ENCODE peak calls at places on chromosomes 7 and 10, in eight cellular contexts. One of them, this sample, is unnamed.

GRCh38 chr7:77657427-77658331 is 38.6 kb upstream of the RSBN1L start:
- DNase-seq in tibial artery: no peak
- DNase-seq in PC-3: peak
- DNase-seq in EL: peak
- DNase-seq in GM03348: no peak
- DNase-seq in CD8-positive, alpha-beta T cell: no peak
- DNase-seq in dermis microvascular lymphatic vessel endothelial cell: peak
- DNase-seq in iris pigment epithelial cell: peak
- DNase-seq in this sample: no peak

GRCh38 chr10:47091421-47091820 is 180.2 kb downstream of the PTPN20 start:
- DNase-seq in tibial artery: no peak
- DNase-seq in PC-3: no peak
- DNase-seq in EL: no peak
- DNase-seq in GM03348: no peak
- DNase-seq in CD8-positive, alpha-beta T cell: no peak
- DNase-seq in dermis microvascular lymphatic vessel endothelial cell: no peak
- DNase-seq in iris pigment epithelial cell: no peak
- DNase-seq in this sample: no peak

GRCh38 chr7:135602304-135602703 is 44.6 kb downstream of the NUP205 start:
- DNase-seq in tibial artery: no peak
- DNase-seq in PC-3: no peak
- DNase-seq in EL: no peak
- DNase-seq in GM03348: peak
- DNase-seq in CD8-positive, alpha-beta T cell: no peak
- DNase-seq in dermis microvascular lymphatic vessel endothelial cell: no peak
- DNase-seq in iris pigment epithelial cell: peak
- DNase-seq in this sample: peak

GRCh38 chr7:132547806-132548205 is 28.5 kb downstream of the PLXNA4 start:
- DNase-seq in tibial artery: no peak
- DNase-seq in PC-3: no peak
- DNase-seq in EL: no peak
- DNase-seq in GM03348: no peak
- DNase-seq in CD8-positive, alpha-beta T cell: no peak
- DNase-seq in dermis microvascular lymphatic vessel endothelial cell: no peak
- DNase-seq in iris pigment epithelial cell: no peak
- DNase-seq in this sample: peak

GRCh38 chr7:28018020-28018419 is 162.6 kb downstream of the JAZF1 start:
- DNase-seq in tibial artery: no peak
- DNase-seq in PC-3: no peak
- DNase-seq in EL: peak
- DNase-seq in GM03348: no peak
- DNase-seq in CD8-positive, alpha-beta T cell: no peak
- DNase-seq in dermis microvascular lymphatic vessel endothelial cell: no peak
- DNase-seq in iris pigment epithelial cell: no peak
- DNase-seq in this sample: no peak

GRCh38 chr10:124539935-124540641 is 78.5 kb downstream of the LHPP start:
- DNase-seq in tibial artery: peak
- DNase-seq in PC-3: peak
- DNase-seq in EL: peak
- DNase-seq in GM03348: peak
- DNase-seq in CD8-positive, alpha-beta T cell: peak
- DNase-seq in dermis microvascular lymphatic vessel endothelial cell: peak
- DNase-seq in iris pigment epithelial cell: peak
- DNase-seq in this sample: no peak

GRCh38 chr7:156192921-156193320 is 380.7 kb upstream of the SHH start:
- DNase-seq in tibial artery: no peak
- DNase-seq in PC-3: peak
- DNase-seq in EL: no peak
- DNase-seq in GM03348: no peak
- DNase-seq in CD8-positive, alpha-beta T cell: no peak
- DNase-seq in dermis microvascular lymphatic vessel endothelial cell: no peak
- DNase-seq in iris pigment epithelial cell: peak
- DNase-seq in this sample: no peak

GRCh38 chr7:56175086-56175760 is 59.0 kb upstream of the NUPR2 start:
- DNase-seq in tibial artery: peak
- DNase-seq in PC-3: no peak
- DNase-seq in EL: no peak
- DNase-seq in GM03348: no peak
- DNase-seq in CD8-positive, alpha-beta T cell: no peak
- DNase-seq in dermis microvascular lymphatic vessel endothelial cell: no peak
- DNase-seq in iris pigment epithelial cell: no peak
- DNase-seq in this sample: no peak

GRCh38 chr10:30832727-30833624 is 198.7 kb downstream of the ZNF438 start:
- DNase-seq in tibial artery: no peak
- DNase-seq in PC-3: no peak
- DNase-seq in EL: no peak
- DNase-seq in GM03348: no peak
- DNase-seq in CD8-positive, alpha-beta T cell: no peak
- DNase-seq in dermis microvascular lymphatic vessel endothelial cell: peak
- DNase-seq in iris pigment epithelial cell: no peak
- DNase-seq in this sample: no peak

GRCh38 chr10:6148251-6148691 is 54.5 kb upstream of the PFKFB3 start:
- DNase-seq in tibial artery: no peak
- DNase-seq in PC-3: no peak
- DNase-seq in EL: no peak
- DNase-seq in GM03348: no peak
- DNase-seq in CD8-positive, alpha-beta T cell: no peak
- DNase-seq in dermis microvascular lymphatic vessel endothelial cell: no peak
- DNase-seq in iris pigment epithelial cell: no peak
- DNase-seq in this sample: peak

GRCh38 chr7:45919947-45920542 is 1.0 kb downstream of the IGFBP3 start:
- DNase-seq in tibial artery: no peak
- DNase-seq in PC-3: no peak
- DNase-seq in EL: peak
- DNase-seq in GM03348: peak
- DNase-seq in CD8-positive, alpha-beta T cell: no peak
- DNase-seq in dermis microvascular lymphatic vessel endothelial cell: no peak
- DNase-seq in iris pigment epithelial cell: no peak
- DNase-seq in this sample: peak

GRCh38 chr10:80660736-80661135 is 123.0 kb downstream of the SH2D4B start:
- DNase-seq in tibial artery: peak
- DNase-seq in PC-3: no peak
- DNase-seq in EL: no peak
- DNase-seq in GM03348: no peak
- DNase-seq in CD8-positive, alpha-beta T cell: no peak
- DNase-seq in dermis microvascular lymphatic vessel endothelial cell: no peak
- DNase-seq in iris pigment epithelial cell: no peak
- DNase-seq in this sample: no peak

GRCh38 chr10:114504769-114505579 is 100.7 kb upstream of the AFAP1L2 start:
- DNase-seq in tibial artery: peak
- DNase-seq in PC-3: peak
- DNase-seq in EL: peak
- DNase-seq in GM03348: peak
- DNase-seq in CD8-positive, alpha-beta T cell: no peak
- DNase-seq in dermis microvascular lymphatic vessel endothelial cell: peak
- DNase-seq in iris pigment epithelial cell: peak
- DNase-seq in this sample: peak

GRCh38 chr7:130490888-130491771 is 755 bp upstream of the MEST start:
- DNase-seq in tibial artery: no peak
- DNase-seq in PC-3: no peak
- DNase-seq in EL: peak
- DNase-seq in GM03348: peak
- DNase-seq in CD8-positive, alpha-beta T cell: peak
- DNase-seq in dermis microvascular lymphatic vessel endothelial cell: peak
- DNase-seq in iris pigment epithelial cell: peak
- DNase-seq in this sample: no peak

GRCh38 chr7:35334511-35334910 is 80.6 kb upstream of the TBX20 start:
- DNase-seq in tibial artery: no peak
- DNase-seq in PC-3: peak
- DNase-seq in EL: peak
- DNase-seq in GM03348: no peak
- DNase-seq in CD8-positive, alpha-beta T cell: no peak
- DNase-seq in dermis microvascular lymphatic vessel endothelial cell: no peak
- DNase-seq in iris pigment epithelial cell: peak
- DNase-seq in this sample: no peak

GRCh38 chr10:8235253-8236027 is 181.0 kb downstream of the GATA3 start:
- DNase-seq in tibial artery: no peak
- DNase-seq in PC-3: no peak
- DNase-seq in EL: no peak
- DNase-seq in GM03348: no peak
- DNase-seq in CD8-positive, alpha-beta T cell: no peak
- DNase-seq in dermis microvascular lymphatic vessel endothelial cell: no peak
- DNase-seq in iris pigment epithelial cell: no peak
- DNase-seq in this sample: no peak

GRCh38 chr10:56880541-56880940 is 519.5 kb upstream of the ZWINT start:
- DNase-seq in tibial artery: no peak
- DNase-seq in PC-3: no peak
- DNase-seq in EL: no peak
- DNase-seq in GM03348: no peak
- DNase-seq in CD8-positive, alpha-beta T cell: no peak
- DNase-seq in dermis microvascular lymphatic vessel endothelial cell: no peak
- DNase-seq in iris pigment epithelial cell: no peak
- DNase-seq in this sample: no peak

GRCh38 chr7:128210590-128211570 is 30.2 kb upstream of the LEP start:
- DNase-seq in tibial artery: no peak
- DNase-seq in PC-3: peak
- DNase-seq in EL: no peak
- DNase-seq in GM03348: no peak
- DNase-seq in CD8-positive, alpha-beta T cell: no peak
- DNase-seq in dermis microvascular lymphatic vessel endothelial cell: no peak
- DNase-seq in iris pigment epithelial cell: no peak
- DNase-seq in this sample: no peak

GRCh38 chr7:47725031-47725780 is 143.3 kb upstream of the TNS3 start:
- DNase-seq in tibial artery: no peak
- DNase-seq in PC-3: peak
- DNase-seq in EL: no peak
- DNase-seq in GM03348: no peak
- DNase-seq in CD8-positive, alpha-beta T cell: no peak
- DNase-seq in dermis microvascular lymphatic vessel endothelial cell: peak
- DNase-seq in iris pigment epithelial cell: peak
- DNase-seq in this sample: peak

GRCh38 chr7:108124820-108125219 is 5.3 kb downstream of the LAMB4 start:
- DNase-seq in tibial artery: no peak
- DNase-seq in PC-3: no peak
- DNase-seq in EL: no peak
- DNase-seq in GM03348: peak
- DNase-seq in CD8-positive, alpha-beta T cell: no peak
- DNase-seq in dermis microvascular lymphatic vessel endothelial cell: no peak
- DNase-seq in iris pigment epithelial cell: no peak
- DNase-seq in this sample: no peak

GRCh38 chr7:158369290-158369689 is 218.3 kb downstream of the PTPRN2 start:
- DNase-seq in tibial artery: no peak
- DNase-seq in PC-3: no peak
- DNase-seq in EL: no peak
- DNase-seq in GM03348: no peak
- DNase-seq in CD8-positive, alpha-beta T cell: no peak
- DNase-seq in dermis microvascular lymphatic vessel endothelial cell: no peak
- DNase-seq in iris pigment epithelial cell: no peak
- DNase-seq in this sample: no peak

GRCh38 chr7:70595741-70596574 is 536.0 kb upstream of the GALNT17 start:
- DNase-seq in tibial artery: no peak
- DNase-seq in PC-3: no peak
- DNase-seq in EL: no peak
- DNase-seq in GM03348: peak
- DNase-seq in CD8-positive, alpha-beta T cell: no peak
- DNase-seq in dermis microvascular lymphatic vessel endothelial cell: no peak
- DNase-seq in iris pigment epithelial cell: no peak
- DNase-seq in this sample: no peak

GRCh38 chr10:106999118-106999707 is 165.3 kb downstream of the SORCS1 start:
- DNase-seq in tibial artery: no peak
- DNase-seq in PC-3: no peak
- DNase-seq in EL: no peak
- DNase-seq in GM03348: no peak
- DNase-seq in CD8-positive, alpha-beta T cell: no peak
- DNase-seq in dermis microvascular lymphatic vessel endothelial cell: no peak
- DNase-seq in iris pigment epithelial cell: no peak
- DNase-seq in this sample: no peak

GRCh38 chr10:4677296-4678021 is 148.5 kb upstream of the AKR1E2 start:
- DNase-seq in tibial artery: no peak
- DNase-seq in PC-3: peak
- DNase-seq in EL: no peak
- DNase-seq in GM03348: no peak
- DNase-seq in CD8-positive, alpha-beta T cell: no peak
- DNase-seq in dermis microvascular lymphatic vessel endothelial cell: peak
- DNase-seq in iris pigment epithelial cell: peak
- DNase-seq in this sample: peak

GRCh38 chr7:14457567-14458453 is 444.7 kb downstream of the DGKB start:
- DNase-seq in tibial artery: peak
- DNase-seq in PC-3: peak
- DNase-seq in EL: peak
- DNase-seq in GM03348: peak
- DNase-seq in CD8-positive, alpha-beta T cell: peak
- DNase-seq in dermis microvascular lymphatic vessel endothelial cell: peak
- DNase-seq in iris pigment epithelial cell: peak
- DNase-seq in this sample: peak

GRCh38 chr10:21173433-21173963 is 276.4 kb upstream of the NEBL start:
- DNase-seq in tibial artery: no peak
- DNase-seq in PC-3: no peak
- DNase-seq in EL: no peak
- DNase-seq in GM03348: no peak
- DNase-seq in CD8-positive, alpha-beta T cell: no peak
- DNase-seq in dermis microvascular lymphatic vessel endothelial cell: no peak
- DNase-seq in iris pigment epithelial cell: no peak
- DNase-seq in this sample: no peak

GRCh38 chr7:1236132-1236655 is 3.5 kb downstream of the UNCX start:
- DNase-seq in tibial artery: no peak
- DNase-seq in PC-3: no peak
- DNase-seq in EL: no peak
- DNase-seq in GM03348: no peak
- DNase-seq in CD8-positive, alpha-beta T cell: no peak
- DNase-seq in dermis microvascular lymphatic vessel endothelial cell: no peak
- DNase-seq in iris pigment epithelial cell: no peak
- DNase-seq in this sample: no peak

GRCh38 chr7:94441138-94441537 is 46.4 kb downstream of the COL1A2 start:
- DNase-seq in tibial artery: no peak
- DNase-seq in PC-3: no peak
- DNase-seq in EL: no peak
- DNase-seq in GM03348: no peak
- DNase-seq in CD8-positive, alpha-beta T cell: no peak
- DNase-seq in dermis microvascular lymphatic vessel endothelial cell: no peak
- DNase-seq in iris pigment epithelial cell: no peak
- DNase-seq in this sample: no peak

GRCh38 chr10:78335691-78336401 is 302.2 kb downstream of the RPS24 start:
- DNase-seq in tibial artery: no peak
- DNase-seq in PC-3: peak
- DNase-seq in EL: peak
- DNase-seq in GM03348: peak
- DNase-seq in CD8-positive, alpha-beta T cell: no peak
- DNase-seq in dermis microvascular lymphatic vessel endothelial cell: peak
- DNase-seq in iris pigment epithelial cell: no peak
- DNase-seq in this sample: peak

GRCh38 chr7:30469303-30469702 is 9.3 kb downstream of the NOD1 start:
- DNase-seq in tibial artery: peak
- DNase-seq in PC-3: no peak
- DNase-seq in EL: peak
- DNase-seq in GM03348: peak
- DNase-seq in CD8-positive, alpha-beta T cell: no peak
- DNase-seq in dermis microvascular lymphatic vessel endothelial cell: peak
- DNase-seq in iris pigment epithelial cell: peak
- DNase-seq in this sample: peak

GRCh38 chr10:105974803-105975456 is 1189.6 kb downstream of the SORCS1 start:
- DNase-seq in tibial artery: no peak
- DNase-seq in PC-3: peak
- DNase-seq in EL: peak
- DNase-seq in GM03348: peak
- DNase-seq in CD8-positive, alpha-beta T cell: no peak
- DNase-seq in dermis microvascular lymphatic vessel endothelial cell: no peak
- DNase-seq in iris pigment epithelial cell: peak
- DNase-seq in this sample: no peak

GRCh38 chr10:122419890-122420623 is 34.4 kb upstream of the ARMS2 start:
- DNase-seq in tibial artery: no peak
- DNase-seq in PC-3: no peak
- DNase-seq in EL: peak
- DNase-seq in GM03348: peak
- DNase-seq in CD8-positive, alpha-beta T cell: no peak
- DNase-seq in dermis microvascular lymphatic vessel endothelial cell: peak
- DNase-seq in iris pigment epithelial cell: peak
- DNase-seq in this sample: peak

GRCh38 chr7:127290801-127291361 is 38.1 kb upstream of the GRM8 start:
- DNase-seq in tibial artery: no peak
- DNase-seq in PC-3: peak
- DNase-seq in EL: peak
- DNase-seq in GM03348: no peak
- DNase-seq in CD8-positive, alpha-beta T cell: no peak
- DNase-seq in dermis microvascular lymphatic vessel endothelial cell: no peak
- DNase-seq in iris pigment epithelial cell: peak
- DNase-seq in this sample: peak

GRCh38 chr7:107544848-107545591 is 18.7 kb downstream of the COG5 start:
- DNase-seq in tibial artery: no peak
- DNase-seq in PC-3: no peak
- DNase-seq in EL: no peak
- DNase-seq in GM03348: no peak
- DNase-seq in CD8-positive, alpha-beta T cell: no peak
- DNase-seq in dermis microvascular lymphatic vessel endothelial cell: no peak
- DNase-seq in iris pigment epithelial cell: no peak
- DNase-seq in this sample: no peak